ENCODE peak calls at places on chromosomes 13 and 19, in four cellular contexts. I is Peyer's patch, N is psoas muscle, F is GM12878. W is an unnamed sample. For H3K36me3, the result is how much of the 10 kb centered on the place peaks cover.

GRCh38 chr13:32426981-32427851 is 714 bp downstream of the N4BP2L1 start:
- DNase-seq in I (peak), N (peak), F (no peak), W (peak)

GRCh38 chr13:33150146-33150545 is 133.9 kb downstream of the KL start:
- DNase-seq in I (no peak), N (no peak), F (no peak), W (no peak)

GRCh38 chr19:3975637-3976087 is 4.8 kb upstream of the DAPK3 start:
- DNase-seq in I (no peak), N (no peak), F (no peak), W (no peak)

GRCh38 chr19:19643158-19644053 is at the start of gene GMIP:
- DNase-seq in I (peak), N (peak), F (no peak), W (peak)

GRCh38 chr19:45881909-45882528 is 3.9 kb downstream of the IRF2BP1 start:
- DNase-seq in I (peak), N (no peak), F (no peak), W (peak)

GRCh38 chr13:27043013-27043412 is 128.6 kb downstream of the USP12 start:
- DNase-seq in I (no peak), N (no peak), F (no peak), W (no peak)

GRCh38 chr13:56700324-56700723 is 440.4 kb upstream of the PRR20A start:
- DNase-seq in I (no peak), N (no peak), F (no peak), W (no peak)

GRCh38 chr13:40187836-40188591 is 478.4 kb downstream of the FOXO1 start:
- DNase-seq in I (no peak), N (no peak), F (no peak), W (no peak)

GRCh38 chr13:73162912-73163911 is 104.4 kb downstream of the KLF5 start:
- DNase-seq in I (no peak), N (no peak), F (no peak), W (no peak)

GRCh38 chr13:101649490-101650126 is 197.1 kb downstream of the ITGBL1 start:
- DNase-seq in I (no peak), N (no peak), F (no peak), W (no peak)

GRCh38 chr13:28637714-28638355 is 21.1 kb upstream of the POMP start:
- DNase-seq in I (no peak), N (no peak), F (peak), W (no peak)

GRCh38 chr13:52599037-52599852 is 43.0 kb upstream of the HNRNPA1L2 start:
- DNase-seq in I (no peak), N (no peak), F (no peak), W (no peak)

GRCh38 chr19:46718157-46718933 is 1.4 kb upstream of the PRKD2 start:
- DNase-seq in I (no peak), N (no peak), F (peak), W (peak)

DNA sequence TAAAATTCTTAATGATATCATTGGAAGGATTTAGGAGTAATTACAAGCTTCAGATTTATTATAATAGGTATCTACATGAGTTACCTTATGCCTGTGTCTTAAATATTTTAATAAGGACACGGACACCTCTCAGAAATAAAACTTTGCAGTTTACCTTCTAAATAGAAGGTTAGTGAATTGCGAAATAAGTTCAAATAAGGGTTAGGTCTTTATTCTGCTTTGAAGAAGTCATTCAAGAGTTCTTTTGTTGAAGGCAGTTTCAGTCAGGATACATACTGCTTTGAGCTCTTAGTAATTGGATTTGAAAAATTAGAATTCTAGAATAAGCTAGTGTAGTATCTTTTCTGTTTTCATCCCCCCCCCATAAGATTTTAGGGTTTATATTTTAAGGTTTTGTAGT is 53.0 kb downstream of the NAA16 start:
- DNase-seq in I (no peak), N (no peak), F (no peak), W (no peak)
- H3K36me3 ChIP-seq in I (under half), N (under half), F (under half), W (under half)

GRCh38 chr13:113802090-113802531 is 43.1 kb downstream of the TMEM255B start:
- DNase-seq in I (peak), N (no peak), F (no peak), W (peak)
- TF ChIP-seq CTCF in I (no peak), N (no peak), F (no peak), W (no peak)

DNA sequence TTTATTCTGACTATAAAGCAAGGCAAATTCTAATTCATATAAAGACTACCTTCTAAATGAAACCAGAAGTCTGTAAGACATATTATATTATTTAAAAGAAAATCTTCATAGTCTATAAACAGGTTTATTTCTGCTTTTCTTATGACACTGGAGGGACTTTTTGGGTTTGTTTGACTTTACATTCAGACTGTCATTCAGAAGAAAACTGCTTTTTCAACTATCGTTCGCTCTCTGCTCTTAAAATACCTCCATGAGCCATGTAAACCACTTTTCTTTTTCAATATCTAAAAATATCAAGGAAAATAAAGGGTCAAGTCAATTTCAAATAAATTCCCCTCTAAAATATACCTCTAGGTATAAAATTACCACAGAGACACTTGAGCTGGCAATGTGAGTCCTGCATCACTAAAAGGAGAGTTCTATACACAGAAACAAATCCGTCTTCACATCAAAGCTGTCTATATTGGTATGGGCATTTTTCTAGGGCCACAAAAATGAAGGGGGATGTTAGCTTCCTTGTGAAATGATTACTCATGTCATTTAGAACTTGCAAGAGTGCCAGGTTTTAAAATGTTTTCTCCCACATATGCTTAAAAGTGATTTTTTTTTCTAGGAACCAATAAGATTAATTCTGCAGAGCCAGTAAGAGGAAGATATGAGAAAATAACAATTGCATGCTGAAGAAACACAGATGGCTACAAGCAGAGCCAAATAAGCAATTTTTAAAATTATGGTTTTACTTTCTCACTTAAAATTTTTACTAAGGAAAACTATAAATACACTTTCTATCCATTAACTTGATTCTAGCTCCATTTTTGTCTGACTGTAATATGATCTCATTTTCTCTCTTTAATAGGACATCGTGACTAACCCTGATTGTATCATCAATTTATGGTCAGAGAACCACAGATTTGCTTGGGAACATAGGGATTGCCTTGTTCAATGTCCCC is 181.8 kb downstream of the TBC1D4 start:
- DNase-seq in I (no peak), N (no peak), F (peak), W (no peak)
- H3K36me3 ChIP-seq in I (under half), N (under half), F (under half), W (under half)

DNA sequence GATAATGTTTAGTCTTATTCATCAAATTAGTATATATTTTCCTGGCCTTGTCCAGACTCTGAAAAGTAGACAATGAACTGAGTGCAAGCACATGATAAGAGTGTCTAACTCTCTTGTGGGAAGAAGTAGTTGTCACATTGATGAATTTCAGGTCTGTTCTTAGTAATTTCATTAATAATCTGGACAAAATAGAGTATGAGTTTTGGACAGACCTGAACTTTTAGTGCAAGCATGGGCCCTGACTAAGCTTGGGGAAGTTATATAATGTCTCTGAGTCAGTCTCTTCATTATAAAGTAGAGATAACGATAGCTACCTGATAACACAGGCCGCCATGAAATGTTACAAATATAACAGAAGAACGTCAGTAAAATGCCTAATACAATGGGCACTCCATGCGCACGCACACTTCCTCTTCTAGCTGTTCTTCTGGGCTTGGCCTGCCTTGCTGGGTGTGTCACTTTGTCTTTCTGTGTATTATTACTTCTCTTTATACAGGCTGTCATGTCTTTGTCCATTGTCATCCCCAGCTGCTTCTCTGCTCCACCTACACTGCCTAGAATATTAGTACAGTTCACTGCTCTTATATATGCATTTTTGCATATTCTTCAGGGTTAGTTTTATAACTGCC is 129.1 kb upstream of the HTR2A start:
- DNase-seq in I (no peak), N (no peak), F (no peak), W (no peak)
- TF ChIP-seq CTCF in I (no peak), N (no peak), F (no peak), W (no peak)

GRCh38 chr19:1009043-1009975 is 9.1 kb downstream of the GRIN3B start:
- DNase-seq in I (no peak), N (no peak), F (no peak), W (no peak)
- H3K36me3 ChIP-seq in I (under half), N (under half), F (under half), W (under half)

GRCh38 chr19:1756705-1757445 is 3.6 kb downstream of the ONECUT3 start:
- DNase-seq in I (no peak), N (no peak), F (no peak), W (no peak)
- TF ChIP-seq CTCF in I (no peak), N (no peak), F (no peak), W (no peak)

GRCh38 chr13:92682832-92683517 is 543.6 kb upstream of the GPC6 start:
- DNase-seq in I (no peak), N (no peak), F (no peak), W (no peak)
- H3K36me3 ChIP-seq in I (under half), N (under half), F (under half), W (under half)

GRCh38 chr19:35153701-35154534 is 617 bp upstream of the FXYD5 start:
- DNase-seq in I (no peak), N (peak), F (no peak), W (peak)
- TF ChIP-seq CTCF in I (peak), N (peak), F (peak), W (peak)

DNA sequence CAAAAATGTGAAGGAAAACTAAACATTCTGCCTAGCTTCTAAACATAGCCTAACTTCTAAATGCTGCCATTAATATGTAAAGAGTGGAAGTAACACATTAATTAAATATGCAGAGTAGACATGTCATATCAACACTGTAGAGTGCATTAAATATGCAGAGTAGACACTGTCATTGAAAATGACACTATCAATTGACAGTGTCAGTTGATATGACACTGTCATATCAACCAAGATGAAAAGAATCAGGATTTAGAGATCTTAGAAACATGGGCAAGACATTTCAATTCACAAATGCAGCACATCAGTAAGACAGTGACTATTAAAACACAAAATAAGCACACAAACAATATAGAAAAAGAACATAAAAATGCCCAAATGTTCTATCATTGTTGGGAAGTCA is 25.3 kb downstream of the ESD start:
- DNase-seq in I (no peak), N (no peak), F (no peak), W (no peak)
- H3K36me3 ChIP-seq in I (under half), N (under half), F (under half), W (under half)